ENCODE peak calls at places on chromosomes 7 and 10, in six cellular contexts. One of them, this sample, is unnamed.

GRCh38 chr7:131521651-131522163 is 34.7 kb downstream of the PODXL start:
- DNase-seq in WTC11: peak; percentile 41
- DNase-seq in GM12864: no peak
- DNase-seq in cardiac muscle cell: no peak
- DNase-seq in heart left ventricle: peak; percentile 74
- DNase-seq in A549: peak; percentile 67
- DNase-seq in this sample: no peak

GRCh38 chr10:97412891-97413304 is 11.8 kb upstream of the RRP12 start:
- DNase-seq in WTC11: no peak
- DNase-seq in GM12864: no peak
- DNase-seq in cardiac muscle cell: no peak
- DNase-seq in heart left ventricle: no peak
- DNase-seq in A549: no peak
- DNase-seq in this sample: no peak

GRCh38 chr7:45359250-45359649 is 201.7 kb downstream of the RAMP3 start:
- DNase-seq in WTC11: no peak
- DNase-seq in GM12864: no peak
- DNase-seq in cardiac muscle cell: no peak
- DNase-seq in heart left ventricle: no peak
- DNase-seq in A549: no peak
- DNase-seq in this sample: no peak

GRCh38 chr10:62805139-62806092 is 896 bp downstream of the ADO start:
- DNase-seq in WTC11: peak; percentile 38
- DNase-seq in GM12864: no peak
- DNase-seq in cardiac muscle cell: peak; percentile 54
- DNase-seq in heart left ventricle: peak; percentile 49
- DNase-seq in A549: peak; percentile 33
- DNase-seq in this sample: no peak

GRCh38 chr10:99781734-99782429 is 558 bp upstream of the ABCC2 start:
- DNase-seq in WTC11: no peak
- DNase-seq in GM12864: no peak
- DNase-seq in cardiac muscle cell: no peak
- DNase-seq in heart left ventricle: no peak
- DNase-seq in A549: no peak
- DNase-seq in this sample: no peak

GRCh38 chr7:22597845-22598244 is 97.9 kb upstream of the STEAP1B start:
- DNase-seq in WTC11: no peak
- DNase-seq in GM12864: no peak
- DNase-seq in cardiac muscle cell: peak; percentile 82
- DNase-seq in heart left ventricle: no peak
- DNase-seq in A549: no peak
- DNase-seq in this sample: no peak

GRCh38 chr7:102444961-102445673 is 11.7 kb downstream of the ORAI2 start:
- DNase-seq in WTC11: no peak
- DNase-seq in GM12864: peak; percentile 80
- DNase-seq in cardiac muscle cell: no peak
- DNase-seq in heart left ventricle: no peak
- DNase-seq in A549: no peak
- DNase-seq in this sample: no peak

GRCh38 chr10:44801383-44802327 is 109.5 kb upstream of the TMEM72 start:
- DNase-seq in WTC11: no peak
- DNase-seq in GM12864: no peak
- DNase-seq in cardiac muscle cell: peak; percentile 98
- DNase-seq in heart left ventricle: peak; percentile 90
- DNase-seq in A549: peak; percentile 38
- DNase-seq in this sample: peak; percentile 90

GRCh38 chr7:13986208-13986607 is 3.3 kb downstream of the ETV1 start:
- DNase-seq in WTC11: no peak
- DNase-seq in GM12864: no peak
- DNase-seq in cardiac muscle cell: no peak
- DNase-seq in heart left ventricle: no peak
- DNase-seq in A549: no peak
- DNase-seq in this sample: no peak

GRCh38 chr7:130966246-130967009 is 232.4 kb upstream of the KLF14 start:
- DNase-seq in WTC11: no peak
- DNase-seq in GM12864: no peak
- DNase-seq in cardiac muscle cell: peak; percentile 46
- DNase-seq in heart left ventricle: no peak
- DNase-seq in A549: no peak
- DNase-seq in this sample: no peak

GRCh38 chr10:13162013-13162364 is 631 bp downstream of the MCM10 start:
- DNase-seq in WTC11: no peak
- DNase-seq in GM12864: no peak
- DNase-seq in cardiac muscle cell: no peak
- DNase-seq in heart left ventricle: no peak
- DNase-seq in A549: no peak
- DNase-seq in this sample: no peak

GRCh38 chr7:50664461-50664922 is 99.3 kb upstream of the DDC start:
- DNase-seq in WTC11: no peak
- DNase-seq in GM12864: no peak
- DNase-seq in cardiac muscle cell: peak; percentile 64
- DNase-seq in heart left ventricle: no peak
- DNase-seq in A549: no peak
- DNase-seq in this sample: no peak

GRCh38 chr10:75851946-75852345 is 420.5 kb downstream of the LRMDA start:
- DNase-seq in WTC11: no peak
- DNase-seq in GM12864: no peak
- DNase-seq in cardiac muscle cell: no peak
- DNase-seq in heart left ventricle: no peak
- DNase-seq in A549: no peak
- DNase-seq in this sample: no peak

GRCh38 chr7:39016609-39017008 is 38.9 kb downstream of the POU6F2 start:
- DNase-seq in WTC11: no peak
- DNase-seq in GM12864: no peak
- DNase-seq in cardiac muscle cell: no peak
- DNase-seq in heart left ventricle: no peak
- DNase-seq in A549: no peak
- DNase-seq in this sample: peak; percentile 38

GRCh38 chr10:31709501-31709900 is 219.1 kb downstream of the ARHGAP12 start:
- DNase-seq in WTC11: no peak
- DNase-seq in GM12864: no peak
- DNase-seq in cardiac muscle cell: no peak
- DNase-seq in heart left ventricle: no peak
- DNase-seq in A549: no peak
- DNase-seq in this sample: no peak

DNA sequence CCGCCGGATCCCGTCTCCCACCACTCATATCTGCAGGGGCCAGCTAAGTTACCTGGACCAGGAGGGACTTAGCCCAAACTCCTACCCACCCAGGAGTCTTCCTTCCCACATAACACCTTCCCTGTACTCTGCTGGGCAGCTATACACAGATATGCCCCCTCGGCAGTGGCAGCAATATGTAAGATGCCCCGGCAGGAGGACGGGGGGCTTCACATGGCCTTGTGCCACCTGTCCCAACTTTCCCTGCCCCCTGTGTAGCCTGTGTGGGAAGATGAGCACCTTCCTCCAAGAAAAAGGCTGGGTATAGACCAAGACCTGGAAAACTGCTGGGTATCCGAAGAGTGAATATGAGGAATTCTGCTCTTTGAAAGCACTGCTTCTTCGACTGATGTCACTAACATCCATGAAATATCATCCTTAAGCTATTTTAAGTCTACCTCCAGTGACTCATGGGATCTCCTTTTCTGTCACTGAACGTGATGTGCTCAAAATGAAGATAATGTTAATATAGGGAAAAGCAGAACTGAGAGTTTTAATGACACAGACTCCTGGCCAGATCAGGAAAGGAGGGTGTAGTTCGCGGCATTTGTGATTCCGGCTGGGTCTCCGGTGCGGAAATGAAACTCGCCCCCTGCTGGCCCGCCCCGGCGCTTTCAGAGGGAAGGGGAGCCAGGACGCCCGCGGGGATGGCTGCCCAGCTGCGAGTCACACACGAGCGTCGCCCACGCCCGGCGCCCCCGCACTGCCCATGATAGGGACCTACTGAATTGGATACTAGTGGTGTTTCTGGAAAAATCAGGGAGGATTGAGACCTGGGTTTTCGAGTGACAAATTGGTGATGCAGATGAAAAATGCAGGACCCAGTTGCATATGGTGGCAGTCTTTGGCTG is 256.9 kb upstream of the NFE2L3 start:
- DNase-seq in WTC11: peak; percentile 75
- DNase-seq in GM12864: peak; percentile 52
- DNase-seq in cardiac muscle cell: peak; percentile 41
- DNase-seq in heart left ventricle: peak; percentile 61
- DNase-seq in A549: peak; percentile 42
- DNase-seq in this sample: peak; percentile 69
- TF ChIP-seq CTCF in WTC11: peak; percentile 62
- TF ChIP-seq CTCF in GM12864: peak; percentile 82
- TF ChIP-seq CTCF in cardiac muscle cell: peak; percentile 84
- TF ChIP-seq CTCF in heart left ventricle: peak; percentile 45
- TF ChIP-seq CTCF in A549: peak; percentile 61
- TF ChIP-seq CTCF in this sample: peak; percentile 85

DNA sequence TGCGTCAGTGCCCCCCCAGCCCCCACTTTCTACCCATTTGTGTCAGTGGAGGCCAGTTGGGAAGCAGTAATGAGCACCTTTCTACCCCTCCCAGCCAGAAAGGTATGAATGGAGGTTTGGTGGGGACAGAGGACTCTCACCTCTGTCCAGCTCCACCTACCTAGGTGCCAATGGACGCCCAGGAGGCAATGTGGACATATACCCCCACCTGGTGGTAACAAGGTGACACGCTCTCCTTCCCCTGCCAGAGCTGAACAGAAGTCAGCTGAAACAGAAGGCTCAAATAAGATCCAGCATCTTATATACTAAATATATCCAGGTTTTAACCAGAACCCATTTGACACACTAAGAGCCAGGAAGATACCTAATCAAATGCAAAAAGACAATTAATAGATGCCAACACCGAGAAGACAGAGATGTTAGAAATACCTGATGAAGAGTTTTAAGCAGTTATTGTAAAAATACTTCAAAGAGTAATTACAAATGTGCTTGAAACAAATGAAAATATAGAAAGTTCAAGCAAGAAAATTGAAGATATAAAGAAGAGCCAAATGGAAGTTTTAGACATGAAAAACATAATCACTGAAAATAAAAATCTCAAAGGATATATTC is 18.4 kb upstream of the SORCS3 start:
- DNase-seq in WTC11: peak; percentile 68
- DNase-seq in GM12864: no peak
- DNase-seq in cardiac muscle cell: no peak
- DNase-seq in heart left ventricle: no peak
- DNase-seq in A549: peak; percentile 45
- DNase-seq in this sample: no peak
- TF ChIP-seq CTCF in WTC11: peak; percentile 56
- TF ChIP-seq CTCF in GM12864: peak; percentile 46
- TF ChIP-seq CTCF in cardiac muscle cell: peak; percentile 23
- TF ChIP-seq CTCF in heart left ventricle: peak; percentile 30
- TF ChIP-seq CTCF in A549: peak; percentile 43
- TF ChIP-seq CTCF in this sample: no peak

GRCh38 chr7:133135451-133135850 is 53.6 kb upstream of the CHCHD3 start:
- DNase-seq in WTC11: no peak
- DNase-seq in GM12864: no peak
- DNase-seq in cardiac muscle cell: peak; percentile 2
- DNase-seq in heart left ventricle: no peak
- DNase-seq in A549: no peak
- DNase-seq in this sample: no peak

GRCh38 chr7:133134810-133135209 is 52.9 kb upstream of the CHCHD3 start:
- DNase-seq in WTC11: no peak
- DNase-seq in GM12864: no peak
- DNase-seq in cardiac muscle cell: no peak
- DNase-seq in heart left ventricle: no peak
- DNase-seq in A549: no peak
- DNase-seq in this sample: no peak

GRCh38 chr7:133140994-133141595 is 59.2 kb upstream of the CHCHD3 start:
- DNase-seq in WTC11: no peak
- DNase-seq in GM12864: no peak
- DNase-seq in cardiac muscle cell: no peak
- DNase-seq in heart left ventricle: no peak
- DNase-seq in A549: no peak
- DNase-seq in this sample: no peak

DNA sequence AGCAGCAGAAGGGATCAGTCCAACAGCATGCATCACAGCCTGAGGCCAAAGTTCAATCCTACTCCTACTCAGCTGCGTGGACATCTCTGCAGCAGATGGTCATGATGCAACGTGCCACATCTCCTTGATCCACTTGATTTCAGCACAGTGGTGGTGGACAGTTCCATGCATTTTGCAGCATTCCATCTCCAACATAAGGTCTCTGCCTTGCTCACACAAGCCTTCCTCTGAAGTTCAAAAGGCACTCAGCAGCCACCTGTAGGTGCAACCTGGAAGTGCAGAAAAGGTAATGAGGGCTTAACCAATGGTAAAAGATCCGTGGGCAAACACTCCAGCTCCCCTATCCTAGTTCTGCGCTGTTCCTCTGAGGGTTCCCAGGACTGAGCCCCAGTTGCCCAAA is 57.5 kb upstream of the CHCHD3 start:
- DNase-seq in WTC11: peak; percentile 81
- DNase-seq in GM12864: no peak
- DNase-seq in cardiac muscle cell: peak; percentile 76
- DNase-seq in heart left ventricle: no peak
- DNase-seq in A549: peak; percentile 50
- DNase-seq in this sample: no peak
- TF ChIP-seq CTCF in WTC11: peak; percentile 63
- TF ChIP-seq CTCF in GM12864: peak; percentile 31
- TF ChIP-seq CTCF in cardiac muscle cell: peak; percentile 54
- TF ChIP-seq CTCF in heart left ventricle: no peak
- TF ChIP-seq CTCF in A549: no peak
- TF ChIP-seq CTCF in this sample: peak; percentile 15

GRCh38 chr10:24419067-24419466 is 210.1 kb downstream of the KIAA1217 start:
- DNase-seq in WTC11: no peak
- DNase-seq in GM12864: no peak
- DNase-seq in cardiac muscle cell: no peak
- DNase-seq in heart left ventricle: no peak
- DNase-seq in A549: no peak
- DNase-seq in this sample: no peak
- TF ChIP-seq CTCF in WTC11: no peak
- TF ChIP-seq CTCF in GM12864: no peak
- TF ChIP-seq CTCF in cardiac muscle cell: no peak
- TF ChIP-seq CTCF in heart left ventricle: no peak
- TF ChIP-seq CTCF in A549: no peak
- TF ChIP-seq CTCF in this sample: no peak

GRCh38 chr7:70775570-70776156 is 356.3 kb upstream of the GALNT17 start:
- DNase-seq in WTC11: no peak
- DNase-seq in GM12864: peak; percentile 59
- DNase-seq in cardiac muscle cell: peak; percentile 8
- DNase-seq in heart left ventricle: no peak
- DNase-seq in A549: peak; percentile 6
- DNase-seq in this sample: no peak
- TF ChIP-seq CTCF in WTC11: no peak
- TF ChIP-seq CTCF in GM12864: peak; percentile 62
- TF ChIP-seq CTCF in cardiac muscle cell: peak; percentile 8
- TF ChIP-seq CTCF in heart left ventricle: no peak
- TF ChIP-seq CTCF in A549: no peak
- TF ChIP-seq CTCF in this sample: no peak

DNA sequence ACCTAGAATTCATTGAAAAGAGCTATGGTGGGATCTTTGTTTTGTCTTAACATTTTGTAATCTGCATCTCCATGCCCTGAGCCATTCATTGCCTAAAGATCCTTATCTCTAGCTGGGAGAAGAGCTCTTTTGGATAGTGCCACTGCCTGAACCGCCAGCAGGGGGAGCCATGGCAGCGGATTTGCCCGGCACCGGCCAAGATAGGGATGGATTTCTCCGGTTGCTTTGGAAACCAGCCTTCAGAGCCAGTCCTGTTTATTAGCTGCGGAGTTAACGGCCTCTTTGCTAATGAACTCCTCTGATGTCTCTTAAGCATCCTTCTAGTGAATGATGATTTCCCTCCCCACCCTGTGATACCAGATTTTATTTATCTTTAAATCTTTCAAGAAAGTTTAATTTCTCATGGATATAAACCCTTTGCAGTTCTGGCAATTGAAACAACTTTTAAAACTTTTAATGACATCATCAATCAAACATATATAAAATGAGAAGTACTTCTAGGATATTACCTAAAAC is 58.2 kb upstream of the LYZL2 start:
- DNase-seq in WTC11: peak; percentile 92
- DNase-seq in GM12864: no peak
- DNase-seq in cardiac muscle cell: peak; percentile 78
- DNase-seq in heart left ventricle: peak; percentile 71
- DNase-seq in A549: peak; percentile 83
- DNase-seq in this sample: peak; percentile 49
- TF ChIP-seq CTCF in WTC11: peak; percentile 77
- TF ChIP-seq CTCF in GM12864: peak; percentile 90
- TF ChIP-seq CTCF in cardiac muscle cell: peak; percentile 98
- TF ChIP-seq CTCF in heart left ventricle: peak; percentile 63
- TF ChIP-seq CTCF in A549: peak; percentile 88
- TF ChIP-seq CTCF in this sample: peak; percentile 86